ENCODE peak calls at places on chromosomes 2 and 18, in five cellular contexts. O is left ventricle myocardium inferior; N is PC-3; Q is stimulated activated CD4-positive, alpha-beta T cell treated with anti-CD3 and anti-CD28 coated beads, TNF-alpha, amount 100 ng/mL, for 1 hour; D is neural crest cell. B is an unnamed sample.

GRCh38 chr2:241379481-241380480 is 23.7 kb downstream of the FARP2 start:
- DNase-seq in D (no peak), Q (no peak), N (no peak), O (no peak), B (no peak)

GRCh38 chr18:50836521-50836957 is 16.7 kb upstream of the MRO start:
- DNase-seq in D (no peak), O (no peak), N (peak), Q (no peak), B (no peak)

GRCh38 chr2:239775623-239776440 is 249.3 kb downstream of the NDUFA10 start:
- DNase-seq in D (no peak), N (no peak), O (no peak), Q (no peak), B (no peak)

GRCh38 chr2:72892506-72893173 is 5.4 kb downstream of the SPR start:
- DNase-seq in N (peak), Q (no peak), D (peak), O (peak), B (peak)

GRCh38 chr2:101230541-101230993 is 22.1 kb upstream of the CNOT11 start:
- DNase-seq in D (no peak), N (no peak), O (no peak), Q (no peak), B (no peak)

GRCh38 chr2:218263817-218264611 is 3.2 kb downstream of the GPBAR1 start:
- DNase-seq in D (no peak), Q (no peak), O (no peak), N (no peak), B (no peak)

GRCh38 chr2:142321706-142322280 is 191.0 kb upstream of the LRP1B start:
- DNase-seq in Q (no peak), O (no peak), D (no peak), N (peak), B (no peak)

GRCh38 chr2:241125626-241126025 is 23.5 kb upstream of the MTERF4 start:
- DNase-seq in N (no peak), D (no peak), O (no peak), Q (no peak), B (no peak)

GRCh38 chr2:63050916-63051794 is 525 bp downstream of the OTX1 start:
- DNase-seq in D (no peak), N (peak), Q (no peak), O (no peak), B (peak)

GRCh38 chr2:55907686-55908085 is 15.9 kb downstream of the EFEMP1 start:
- DNase-seq in O (no peak), D (no peak), Q (no peak), N (no peak), B (no peak)

GRCh38 chr2:196268538-196269338 is 97.4 kb upstream of the STK17B start:
- DNase-seq in N (no peak), D (no peak), O (no peak), Q (no peak), B (no peak)

GRCh38 chr18:60962629-60963028 is 370.6 kb upstream of the CDH20 start:
- DNase-seq in O (no peak), N (no peak), Q (no peak), D (no peak), B (no peak)

GRCh38 chr2:120110507-120110906 is 97.6 kb downstream of the EPB41L5 start:
- DNase-seq in D (no peak), O (peak), Q (no peak), N (no peak), B (no peak)

GRCh38 chr2:45980161-45980852 is 316.9 kb upstream of the EPAS1 start:
- DNase-seq in O (no peak), N (no peak), Q (no peak), D (no peak), B (no peak)

GRCh38 chr2:144332356-144333143 is 187.4 kb downstream of the ZEB2 start:
- DNase-seq in D (peak), O (peak), N (peak), Q (peak), B (peak)

GRCh38 chr2:172102159-172102857 is 392 bp downstream of the DLX2 start:
- DNase-seq in N (no peak), O (no peak), D (no peak), Q (no peak), B (no peak)

GRCh38 chr2:220144411-220144810 is 517.0 kb downstream of the SLC4A3 start:
- DNase-seq in D (no peak), O (no peak), N (peak), Q (no peak), B (no peak)

GRCh38 chr2:182406221-182406620 is 20.6 kb downstream of the PDE1A start:
- DNase-seq in N (no peak), Q (no peak), O (no peak), D (no peak), B (no peak)

GRCh38 chr2:6845312-6845711 is 20.4 kb downstream of the CMPK2 start:
- DNase-seq in O (no peak), N (no peak), Q (no peak), D (no peak), B (peak)

GRCh38 chr2:144137705-144138428 is 382.1 kb downstream of the ZEB2 start:
- DNase-seq in N (no peak), D (no peak), O (no peak), Q (no peak), B (no peak)